ENCODE peak calls at places on chromosome 12, in five cellular contexts. One of them, this sample, is unnamed.

GRCh38 chr12:95218164-95218851 is 701 bp downstream of the VEZT start:
- DNase-seq in astrocyte of the cerebellum: peak; percentile 11
- DNase-seq in GM12865: peak; percentile 70
- DNase-seq in tibial artery: no peak
- DNase-seq in OCI-LY7: peak; percentile 79
- DNase-seq in this sample: peak; percentile 81

GRCh38 chr12:45483571-45483970 is 245.9 kb upstream of the ARID2 start:
- DNase-seq in astrocyte of the cerebellum: peak; percentile 41
- DNase-seq in GM12865: no peak
- DNase-seq in tibial artery: peak; percentile 84
- DNase-seq in OCI-LY7: no peak
- DNase-seq in this sample: no peak

GRCh38 chr12:121796855-121797751 is 3.6 kb upstream of the RHOF start:
- DNase-seq in astrocyte of the cerebellum: no peak
- DNase-seq in GM12865: no peak
- DNase-seq in tibial artery: peak; percentile 99
- DNase-seq in OCI-LY7: no peak
- DNase-seq in this sample: peak; percentile 89

GRCh38 chr12:113862570-113863454 is 103.3 kb downstream of the RBM19 start:
- DNase-seq in astrocyte of the cerebellum: peak; percentile 29
- DNase-seq in GM12865: peak; percentile 70
- DNase-seq in tibial artery: no peak
- DNase-seq in OCI-LY7: no peak
- DNase-seq in this sample: peak; percentile 77

GRCh38 chr12:87365423-87365822 is 663.8 kb downstream of the C12orf50 start:
- DNase-seq in astrocyte of the cerebellum: no peak
- DNase-seq in GM12865: no peak
- DNase-seq in tibial artery: no peak
- DNase-seq in OCI-LY7: no peak
- DNase-seq in this sample: no peak

GRCh38 chr12:65511134-65511912 is 232.8 kb downstream of the MSRB3 start:
- DNase-seq in astrocyte of the cerebellum: no peak
- DNase-seq in GM12865: no peak
- DNase-seq in tibial artery: peak; percentile 67
- DNase-seq in OCI-LY7: no peak
- DNase-seq in this sample: peak; percentile 14

GRCh38 chr12:92324849-92325500 is 179.3 kb upstream of the BTG1 start:
- DNase-seq in astrocyte of the cerebellum: no peak
- DNase-seq in GM12865: no peak
- DNase-seq in tibial artery: no peak
- DNase-seq in OCI-LY7: peak; percentile 51
- DNase-seq in this sample: no peak

GRCh38 chr12:72511906-72512305 is 239.7 kb downstream of the TRHDE start:
- DNase-seq in astrocyte of the cerebellum: peak; percentile 77
- DNase-seq in GM12865: no peak
- DNase-seq in tibial artery: no peak
- DNase-seq in OCI-LY7: no peak
- DNase-seq in this sample: no peak

GRCh38 chr12:26833692-26834168 is 736 bp upstream of the ITPR2 start:
- DNase-seq in astrocyte of the cerebellum: no peak
- DNase-seq in GM12865: peak; percentile 64
- DNase-seq in tibial artery: peak; percentile 71
- DNase-seq in OCI-LY7: peak; percentile 85
- DNase-seq in this sample: peak; percentile 46

GRCh38 chr12:53200107-53200457 is 7.0 kb downstream of the ITGB7 start:
- DNase-seq in astrocyte of the cerebellum: no peak
- DNase-seq in GM12865: no peak
- DNase-seq in tibial artery: no peak
- DNase-seq in OCI-LY7: no peak
- DNase-seq in this sample: no peak

GRCh38 chr12:103901518-103902173 is 28.6 kb upstream of the HSP90B1 start:
- DNase-seq in astrocyte of the cerebellum: no peak
- DNase-seq in GM12865: no peak
- DNase-seq in tibial artery: no peak
- DNase-seq in OCI-LY7: no peak
- DNase-seq in this sample: no peak

GRCh38 chr12:6057693-6058092 is 66.8 kb downstream of the VWF start:
- DNase-seq in astrocyte of the cerebellum: no peak
- DNase-seq in GM12865: no peak
- DNase-seq in tibial artery: no peak
- DNase-seq in OCI-LY7: no peak
- DNase-seq in this sample: no peak
- TF ChIP-seq CTCF in astrocyte of the cerebellum: peak; percentile 14
- TF ChIP-seq CTCF in GM12865: no peak
- TF ChIP-seq CTCF in tibial artery: no peak
- TF ChIP-seq CTCF in OCI-LY7: no peak
- TF ChIP-seq CTCF in this sample: peak; percentile 14

GRCh38 chr12:14958361-14959125 is 2.9 kb downstream of the ARHGDIB start:
- DNase-seq in astrocyte of the cerebellum: no peak
- DNase-seq in GM12865: no peak
- DNase-seq in tibial artery: no peak
- DNase-seq in OCI-LY7: no peak
- DNase-seq in this sample: no peak
- TF ChIP-seq CTCF in astrocyte of the cerebellum: no peak
- TF ChIP-seq CTCF in GM12865: no peak
- TF ChIP-seq CTCF in tibial artery: no peak
- TF ChIP-seq CTCF in OCI-LY7: no peak
- TF ChIP-seq CTCF in this sample: no peak

DNA sequence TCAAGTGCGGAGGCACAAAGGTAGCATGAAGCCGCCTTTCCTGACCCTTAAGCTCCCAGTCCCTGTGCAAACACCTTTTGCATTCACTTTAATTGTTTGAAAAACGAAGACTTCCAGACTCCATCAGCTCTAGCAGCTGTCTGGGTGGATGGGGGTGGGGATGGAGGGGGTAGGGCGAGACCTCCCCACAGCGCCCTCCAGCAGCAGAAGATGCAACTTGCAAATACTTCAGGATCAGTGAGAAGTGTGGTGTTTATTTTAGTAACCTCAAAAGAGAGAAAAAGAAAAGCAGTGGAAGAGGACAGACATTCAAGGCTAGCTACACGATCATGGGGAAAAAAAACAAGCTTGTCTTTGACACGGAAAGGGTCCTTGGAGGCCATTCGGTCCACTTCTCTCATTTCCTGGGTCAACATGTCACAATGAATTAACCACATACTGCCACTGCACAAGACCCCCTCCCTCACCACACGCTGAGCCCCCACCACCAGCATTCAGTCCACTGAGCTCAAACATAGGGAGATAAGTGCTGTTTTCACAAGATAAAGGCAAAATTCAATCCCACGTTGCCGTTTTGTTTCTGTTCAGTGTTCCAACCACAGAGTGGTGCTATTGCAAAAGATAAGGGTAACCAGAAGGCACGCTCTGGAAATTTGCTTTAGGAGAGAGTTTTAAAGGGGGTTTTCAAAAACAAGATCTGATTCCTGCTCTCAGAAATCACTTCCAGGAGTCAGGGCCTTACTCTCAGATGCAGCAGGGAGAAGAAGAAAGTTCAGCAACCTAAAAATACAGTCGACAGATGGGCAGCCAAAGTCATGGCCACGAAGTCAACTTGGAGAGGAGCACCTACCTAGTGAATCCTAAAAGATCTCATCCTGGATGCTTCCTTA is 3.3 kb upstream of the NTF3 start:
- DNase-seq in astrocyte of the cerebellum: peak; percentile 39
- DNase-seq in GM12865: no peak
- DNase-seq in tibial artery: no peak
- DNase-seq in OCI-LY7: peak; percentile 77
- DNase-seq in this sample: peak; percentile 50
- TF ChIP-seq CTCF in astrocyte of the cerebellum: peak; percentile 54
- TF ChIP-seq CTCF in GM12865: no peak
- TF ChIP-seq CTCF in tibial artery: peak; percentile 86
- TF ChIP-seq CTCF in OCI-LY7: peak; percentile 95
- TF ChIP-seq CTCF in this sample: peak; percentile 39

GRCh38 chr12:116267948-116268347 is 9.5 kb downstream of the MED13L start:
- DNase-seq in astrocyte of the cerebellum: no peak
- DNase-seq in GM12865: no peak
- DNase-seq in tibial artery: no peak
- DNase-seq in OCI-LY7: no peak
- DNase-seq in this sample: no peak

GRCh38 chr12:116266631-116267349 is 10.7 kb downstream of the MED13L start:
- DNase-seq in astrocyte of the cerebellum: no peak
- DNase-seq in GM12865: no peak
- DNase-seq in tibial artery: no peak
- DNase-seq in OCI-LY7: no peak
- DNase-seq in this sample: peak; percentile 46

GRCh38 chr12:116264525-116265070 is 12.9 kb downstream of the MED13L start:
- DNase-seq in astrocyte of the cerebellum: no peak
- DNase-seq in GM12865: no peak
- DNase-seq in tibial artery: no peak
- DNase-seq in OCI-LY7: no peak
- DNase-seq in this sample: no peak

GRCh38 chr12:116265361-116266128 is 11.9 kb downstream of the MED13L start:
- DNase-seq in astrocyte of the cerebellum: no peak
- DNase-seq in GM12865: no peak
- DNase-seq in tibial artery: no peak
- DNase-seq in OCI-LY7: no peak
- DNase-seq in this sample: no peak

GRCh38 chr12:116266220-116266619 is 11.3 kb downstream of the MED13L start:
- DNase-seq in astrocyte of the cerebellum: no peak
- DNase-seq in GM12865: no peak
- DNase-seq in tibial artery: no peak
- DNase-seq in OCI-LY7: no peak
- DNase-seq in this sample: peak; percentile 40
- TF ChIP-seq CTCF in astrocyte of the cerebellum: peak; percentile 19
- TF ChIP-seq CTCF in GM12865: no peak
- TF ChIP-seq CTCF in tibial artery: no peak
- TF ChIP-seq CTCF in OCI-LY7: no peak
- TF ChIP-seq CTCF in this sample: no peak

DNA sequence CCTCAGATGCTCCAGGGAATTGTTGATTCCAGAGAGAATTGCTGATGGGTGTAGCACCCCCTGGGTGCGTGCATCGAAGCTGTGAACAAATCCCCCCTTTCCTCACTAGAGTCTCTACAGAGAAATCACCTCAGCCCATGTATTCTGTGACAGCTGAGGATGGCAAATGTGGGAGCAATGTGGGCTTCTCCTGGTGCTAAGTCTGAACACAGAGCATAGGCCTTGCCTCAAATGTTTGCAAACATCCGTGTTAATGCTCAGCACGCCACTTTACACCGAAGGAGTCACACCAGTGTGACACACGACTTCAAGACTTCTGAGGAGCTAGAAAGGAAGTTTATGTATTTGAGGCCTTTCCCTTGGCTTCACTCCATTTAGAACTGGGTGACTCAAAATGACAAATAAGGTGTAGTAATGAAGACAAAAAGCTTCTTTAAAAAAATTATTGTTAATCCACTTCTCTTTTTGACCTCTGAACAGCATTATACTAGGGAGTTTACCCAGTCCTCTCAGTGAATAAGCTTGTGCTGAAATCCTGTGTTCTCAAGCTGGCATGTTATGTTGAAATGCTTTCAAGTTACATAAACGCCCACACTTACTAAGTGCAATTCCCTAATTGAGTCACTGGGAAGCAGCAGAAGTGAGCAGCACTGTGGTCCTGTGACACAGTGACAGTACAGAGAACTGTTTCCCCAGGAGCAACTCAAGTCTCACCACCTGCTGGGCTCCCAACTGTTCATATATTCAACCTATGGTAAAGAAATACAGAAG is 92.9 kb downstream of the FAR2 start:
- DNase-seq in astrocyte of the cerebellum: no peak
- DNase-seq in GM12865: peak; percentile 66
- DNase-seq in tibial artery: no peak
- DNase-seq in OCI-LY7: no peak
- DNase-seq in this sample: peak; percentile 84
- TF ChIP-seq CTCF in astrocyte of the cerebellum: no peak
- TF ChIP-seq CTCF in GM12865: no peak
- TF ChIP-seq CTCF in tibial artery: peak; percentile 16
- TF ChIP-seq CTCF in OCI-LY7: no peak
- TF ChIP-seq CTCF in this sample: no peak

GRCh38 chr12:110317921-110318320 is 36.9 kb downstream of the ATP2A2 start:
- DNase-seq in astrocyte of the cerebellum: no peak
- DNase-seq in GM12865: no peak
- DNase-seq in tibial artery: no peak
- DNase-seq in OCI-LY7: no peak
- DNase-seq in this sample: peak; percentile 57

GRCh38 chr12:110316861-110317260 is 35.8 kb downstream of the ATP2A2 start:
- DNase-seq in astrocyte of the cerebellum: peak; percentile 36
- DNase-seq in GM12865: peak; percentile 17
- DNase-seq in tibial artery: no peak
- DNase-seq in OCI-LY7: no peak
- DNase-seq in this sample: no peak

GRCh38 chr12:110320548-110320947 is 39.5 kb downstream of the ATP2A2 start:
- DNase-seq in astrocyte of the cerebellum: no peak
- DNase-seq in GM12865: no peak
- DNase-seq in tibial artery: no peak
- DNase-seq in OCI-LY7: no peak
- DNase-seq in this sample: no peak
- TF ChIP-seq CTCF in astrocyte of the cerebellum: no peak
- TF ChIP-seq CTCF in GM12865: no peak
- TF ChIP-seq CTCF in tibial artery: no peak
- TF ChIP-seq CTCF in OCI-LY7: no peak
- TF ChIP-seq CTCF in this sample: no peak

GRCh38 chr12:116524964-116525379 is 34.2 kb upstream of the MAP1LC3B2 start:
- DNase-seq in astrocyte of the cerebellum: no peak
- DNase-seq in GM12865: no peak
- DNase-seq in tibial artery: no peak
- DNase-seq in OCI-LY7: no peak
- DNase-seq in this sample: no peak
- TF ChIP-seq CTCF in astrocyte of the cerebellum: no peak
- TF ChIP-seq CTCF in GM12865: no peak
- TF ChIP-seq CTCF in tibial artery: no peak
- TF ChIP-seq CTCF in OCI-LY7: no peak
- TF ChIP-seq CTCF in this sample: no peak